ENCODE peak calls at places on chromosomes 3 and 15, in four cellular contexts. K is A549, S is HepG2, R is K562. I is an unnamed sample.

GRCh38 chr3:181952221-181952620 is 240.5 kb downstream of the SOX2 start:
- DNase-seq in K (no peak), S (no peak), R (no peak), I (no peak)

GRCh38 chr3:49724586-49724985 is 835 bp upstream of the GMPPB start:
- DNase-seq in K (no peak), S (no peak), R (no peak), I (no peak)

GRCh38 chr3:69174435-69174834 is 52.0 kb upstream of the LMOD3 start:
- DNase-seq in K (no peak), S (no peak), R (no peak), I (no peak)

GRCh38 chr15:34951993-34952392 is 17.5 kb downstream of the AQR start:
- DNase-seq in K (no peak), S (no peak), R (no peak), I (no peak)

GRCh38 chr15:51155906-51156305 is 61.2 kb upstream of the TNFAIP8L3 start:
- DNase-seq in K (no peak), S (no peak), R (no peak), I (no peak)

GRCh38 chr15:95520511-95520910 is 810.0 kb upstream of the NR2F2 start:
- DNase-seq in K (no peak), S (no peak), R (no peak), I (peak)

GRCh38 chr3:127512256-127512655 is 78.3 kb downstream of the TPRA1 start:
- DNase-seq in K (no peak), S (no peak), R (no peak), I (no peak)

GRCh38 chr3:94875149-94875548 is 812.3 kb downstream of the NSUN3 start:
- DNase-seq in K (no peak), S (no peak), R (no peak), I (no peak)

GRCh38 chr3:119310052-119310451 is 15.9 kb downstream of the ARHGAP31 start:
- DNase-seq in K (no peak), S (no peak), R (no peak), I (no peak)

GRCh38 chr3:187271582-187271981 is 20.0 kb downstream of the MASP1 start:
- DNase-seq in K (no peak), S (no peak), R (no peak), I (no peak)

GRCh38 chr3:190001426-190001825 is 119.3 kb downstream of the P3H2 start:
- DNase-seq in K (no peak), S (no peak), R (no peak), I (no peak)

GRCh38 chr3:188468672-188469071 is 314.7 kb downstream of the LPP start:
- DNase-seq in K (no peak), S (no peak), R (no peak), I (no peak)

GRCh38 chr15:77526582-77527163 is 106.0 kb downstream of the HMG20A start:
- DNase-seq in K (no peak), S (no peak), R (no peak), I (no peak)

GRCh38 chr3:126083913-126084514 is at the start of gene SLC41A3:
- DNase-seq in K (peak), S (peak), R (peak), I (peak)

GRCh38 chr15:43067717-43068461 is 37.9 kb downstream of the UBR1 start:
- DNase-seq in K (no peak), S (peak), R (no peak), I (no peak)

GRCh38 chr3:103195201-103195600 is 760.4 kb downstream of the ZPLD1 start:
- DNase-seq in K (no peak), S (no peak), R (no peak), I (no peak)
- TF ChIP-seq REST in K (no peak), S (no peak), R (no peak), I (no peak)

GRCh38 chr15:99720533-99720932 is 12.7 kb downstream of the LYSMD4 start:
- DNase-seq in K (no peak), S (no peak), R (no peak), I (no peak)
- TF ChIP-seq CHD4 in K (no peak), S (no peak), R (no peak), I (no peak)

GRCh38 chr3:40321818-40322217 is 12.3 kb downstream of the EIF1B start:
- DNase-seq in K (no peak), S (no peak), R (no peak), I (no peak)

GRCh38 chr3:40313975-40314860 is 4.7 kb downstream of the EIF1B start:
- DNase-seq in K (no peak), S (peak), R (no peak), I (no peak)

GRCh38 chr3:40312661-40313226 is 3.2 kb downstream of the EIF1B start:
- DNase-seq in K (no peak), S (no peak), R (peak), I (no peak)

GRCh38 chr3:40317061-40317676 is 7.7 kb downstream of the EIF1B start:
- DNase-seq in K (peak), S (peak), R (peak), I (no peak)
- TF ChIP-seq RFX5 in K (no peak), S (no peak), R (no peak), I (no peak)

GRCh38 chr15:81809543-81809942 is 236.3 kb downstream of the MEX3B start:
- DNase-seq in K (peak), S (peak), R (peak), I (no peak)

GRCh38 chr15:81814882-81815455 is 230.8 kb downstream of the MEX3B start:
- DNase-seq in K (no peak), S (no peak), R (no peak), I (no peak)

DNA sequence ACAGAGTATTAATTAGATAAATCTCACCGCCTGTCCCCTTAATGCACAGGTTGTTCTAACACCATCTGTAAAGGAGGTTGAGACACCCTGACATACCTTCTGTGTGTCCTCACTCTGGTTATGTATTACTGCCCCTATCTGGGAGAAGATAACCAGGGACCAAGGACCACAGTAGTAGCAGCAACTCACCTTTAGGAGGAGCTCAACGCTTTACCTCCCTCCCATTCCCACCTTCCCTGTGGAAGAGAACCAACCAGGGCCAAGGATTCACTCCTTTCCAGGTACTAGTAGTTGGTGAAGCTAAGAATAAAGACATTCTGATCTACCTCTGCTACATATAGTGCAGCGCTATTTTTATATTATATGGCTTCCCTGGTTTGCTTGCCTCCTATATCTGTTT is 232.6 kb downstream of the MEX3B start:
- DNase-seq in K (no peak), S (no peak), R (peak), I (no peak)
- TF ChIP-seq REST in K (no peak), S (no peak), R (no peak), I (no peak)

GRCh38 chr3:133762539-133762938 is 16.3 kb downstream of the TF start:
- DNase-seq in K (no peak), S (no peak), R (no peak), I (no peak)

GRCh38 chr3:133761605-133762484 is 15.7 kb downstream of the TF start:
- DNase-seq in K (no peak), S (no peak), R (no peak), I (no peak)

GRCh38 chr3:133767607-133768006 is 21.4 kb downstream of the TF start:
- DNase-seq in K (no peak), S (no peak), R (no peak), I (no peak)

GRCh38 chr3:133763797-133764734 is 17.9 kb downstream of the TF start:
- DNase-seq in K (no peak), S (no peak), R (no peak), I (no peak)

GRCh38 chr3:133765256-133765655 is 19.1 kb downstream of the TF start:
- DNase-seq in K (no peak), S (no peak), R (no peak), I (no peak)
- TF ChIP-seq CHD4 in K (no peak), S (no peak), R (no peak), I (no peak)

GRCh38 chr3:102571030-102571429 is 136.2 kb downstream of the ZPLD1 start:
- DNase-seq in K (no peak), S (no peak), R (no peak), I (no peak)

GRCh38 chr3:102571985-102572384 is 137.2 kb downstream of the ZPLD1 start:
- DNase-seq in K (no peak), S (no peak), R (no peak), I (no peak)

GRCh38 chr3:102570551-102570950 is 135.7 kb downstream of the ZPLD1 start:
- DNase-seq in K (no peak), S (no peak), R (no peak), I (no peak)

GRCh38 chr3:102574355-102574754 is 139.5 kb downstream of the ZPLD1 start:
- DNase-seq in K (no peak), S (no peak), R (no peak), I (no peak)

DNA sequence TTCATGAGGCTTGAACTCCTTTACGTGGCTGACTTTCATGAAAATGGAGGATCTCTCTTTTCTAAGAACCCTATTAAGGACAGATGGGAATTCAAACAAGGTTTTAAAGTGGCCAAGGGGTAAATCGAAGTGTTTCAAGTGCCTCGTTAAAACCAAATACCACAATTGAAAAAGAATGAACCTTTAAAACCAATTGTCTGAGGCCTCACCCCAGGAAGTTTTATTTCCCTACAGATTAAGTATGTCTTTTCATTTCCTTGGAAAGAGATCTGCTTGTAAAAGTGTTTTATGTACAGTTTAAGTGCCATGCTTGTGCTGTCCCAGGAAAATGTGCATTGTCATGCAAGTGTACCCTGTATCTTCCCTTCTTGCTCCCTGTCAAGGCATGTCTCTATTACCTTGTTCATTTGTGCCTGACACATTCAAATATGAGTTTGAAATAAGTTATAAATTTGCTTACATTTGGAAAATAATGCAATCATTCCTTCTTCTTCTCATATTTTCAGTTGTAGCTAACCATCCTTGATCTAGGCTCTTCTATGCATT is 138.7 kb downstream of the ZPLD1 start:
- DNase-seq in K (no peak), S (no peak), R (no peak), I (no peak)
- TF ChIP-seq RFX5 in K (no peak), S (no peak), R (no peak), I (no peak)

I was measured in GM12878.